ENCODE peak calls at places on chromosomes 16 and 17, in five cellular contexts. N, Z, M, H and A are unnamed samples.

GRCh38 chr16:86343111-86343642 is 167.2 kb upstream of the FOXF1 start:
- DNase-seq in N (no peak), H (no peak), Z (peak), M (no peak), A (peak)

GRCh38 chr17:31197991-31198390 is 99.0 kb downstream of the OMG start:
- DNase-seq in M (no peak), H (no peak), N (no peak), Z (peak), A (no peak)

GRCh38 chr17:64128787-64129514 is 993 bp downstream of the ERN1 start:
- DNase-seq in H (no peak), M (no peak), N (peak), Z (no peak), A (no peak)

GRCh38 chr17:3695723-3696411 is at the start of gene P2RX5:
- DNase-seq in Z (no peak), N (no peak), H (peak), M (no peak), A (peak)

GRCh38 chr17:15092762-15093161 is 172.4 kb downstream of the PMP22 start:
- DNase-seq in M (no peak), Z (peak), N (no peak), H (no peak), A (no peak)

GRCh38 chr16:56744996-56745640 is 15.2 kb downstream of the NUP93 start:
- DNase-seq in Z (no peak), N (no peak), H (peak), M (no peak), A (no peak)

GRCh38 chr17:43006639-43007551 is at the start of gene IFI35:
- DNase-seq in N (peak), M (peak), H (peak), Z (peak), A (no peak)

GRCh38 chr17:78997231-78997741 is 12.3 kb downstream of the CANT1 start:
- DNase-seq in M (no peak), Z (no peak), H (no peak), N (no peak), A (peak)

GRCh38 chr16:8848939-8849391 is 19.8 kb downstream of the CARHSP1 start:
- DNase-seq in N (peak), Z (peak), M (no peak), H (no peak), A (peak)

GRCh38 chr16:4767872-4768548 is 1.0 kb upstream of the ZNF500 start:
- DNase-seq in Z (peak), N (no peak), M (peak), H (no peak), A (no peak)

GRCh38 chr17:59139939-59140338 is 15.0 kb downstream of the SKA2 start:
- DNase-seq in Z (no peak), N (no peak), H (no peak), M (no peak), A (no peak)

GRCh38 chr17:59145571-59146096 is 9.4 kb downstream of the SKA2 start:
- DNase-seq in H (no peak), Z (no peak), M (no peak), N (no peak), A (no peak)

DNA sequence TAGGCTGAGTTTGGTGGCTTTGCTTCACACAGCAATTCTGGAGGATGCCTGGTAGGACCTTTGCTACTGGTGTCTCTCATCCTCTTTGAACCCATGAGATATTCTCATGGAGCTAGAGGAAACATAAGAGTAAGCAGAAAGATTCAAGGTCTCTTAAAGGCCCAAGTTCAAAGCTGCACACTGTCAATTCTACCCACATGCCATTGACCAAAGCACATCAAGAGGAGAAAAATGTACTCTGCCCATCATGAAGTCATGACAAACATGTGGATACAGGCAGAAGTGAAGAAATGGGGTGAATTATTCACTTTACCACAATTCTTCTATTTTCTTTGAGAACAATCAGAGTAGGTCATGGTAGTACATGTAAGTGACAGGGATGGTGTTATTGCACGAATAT is 13.1 kb downstream of the SKA2 start:
- DNase-seq in M (no peak), H (no peak), Z (no peak), N (no peak), A (no peak)
- TF ChIP-seq RCOR1 in M (no peak), H (no peak), Z (no peak), N (no peak), A (no peak)

GRCh38 chr17:82411396-82412053 is 6.6 kb upstream of the HEXD start:
- DNase-seq in N (no peak), H (no peak), M (no peak), Z (no peak), A (no peak)
- TF ChIP-seq RCOR1 in N (no peak), H (no peak), M (no peak), Z (no peak), A (no peak)

GRCh38 chr16:46930861-46931260 is 42.6 kb downstream of the DNAJA2 start:
- DNase-seq in H (no peak), N (no peak), Z (no peak), M (no peak), A (no peak)

GRCh38 chr16:46927273-46927672 is 43.1 kb downstream of the GPT2 start:
- DNase-seq in N (no peak), M (no peak), H (no peak), Z (no peak), A (no peak)

GRCh38 chr16:46926470-46927225 is 42.5 kb downstream of the GPT2 start:
- DNase-seq in M (no peak), H (no peak), Z (no peak), N (no peak), A (no peak)

GRCh38 chr16:46928811-46929210 is 44.6 kb downstream of the GPT2 start:
- DNase-seq in N (no peak), H (no peak), Z (no peak), M (no peak), A (no peak)

DNA sequence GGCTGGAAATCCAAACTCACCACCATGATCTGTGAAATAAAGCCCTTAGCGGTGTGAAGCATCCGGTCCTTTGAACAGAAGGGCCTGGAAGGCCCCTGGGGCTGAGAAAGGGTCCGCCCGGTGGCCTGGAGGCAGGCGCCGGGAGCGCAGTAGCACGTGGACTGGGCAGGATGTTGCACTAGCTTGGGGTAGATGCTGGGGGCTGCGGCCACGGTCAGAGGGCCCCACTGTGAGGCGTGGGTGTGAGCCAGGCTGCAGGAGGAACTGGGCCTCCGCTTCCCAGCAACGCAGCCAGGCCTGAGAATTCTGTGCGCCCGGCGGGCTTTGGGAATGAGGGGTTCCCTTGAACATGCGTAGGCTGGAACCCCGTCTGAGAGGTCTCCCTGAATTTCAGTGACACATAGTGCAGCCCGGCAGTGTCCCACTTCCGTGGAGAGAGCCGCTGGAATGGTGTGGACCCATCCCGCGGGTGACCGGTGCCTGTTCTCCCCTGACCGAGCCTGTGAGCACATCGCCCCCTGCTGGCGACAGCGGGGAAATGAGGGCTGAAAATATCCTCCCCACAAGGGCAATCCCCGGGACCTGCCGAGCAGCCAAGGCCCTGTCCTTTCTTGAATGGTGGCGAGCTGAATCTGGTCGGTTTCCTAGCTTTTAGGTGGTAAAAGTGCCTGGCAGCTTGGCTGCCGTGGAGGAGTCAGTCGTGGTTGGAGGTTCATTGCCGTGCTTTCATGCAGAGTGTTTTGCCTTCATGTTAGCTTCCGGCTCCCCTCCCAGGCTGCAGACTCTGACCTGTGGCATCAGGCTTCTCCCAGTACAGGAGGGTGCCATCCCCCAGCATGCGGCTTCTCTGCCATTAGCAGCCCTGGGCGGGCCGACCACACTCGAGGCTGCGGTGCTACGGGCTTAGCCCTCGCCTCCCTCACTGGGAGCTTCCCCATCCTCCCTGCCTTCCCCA is 43.8 kb downstream of the DNAJA2 start:
- DNase-seq in Z (peak), N (peak), M (no peak), H (peak), A (peak)
- TF ChIP-seq RCOR1 in Z (no peak), N (no peak), M (no peak), H (no peak), A (no peak)

DNA sequence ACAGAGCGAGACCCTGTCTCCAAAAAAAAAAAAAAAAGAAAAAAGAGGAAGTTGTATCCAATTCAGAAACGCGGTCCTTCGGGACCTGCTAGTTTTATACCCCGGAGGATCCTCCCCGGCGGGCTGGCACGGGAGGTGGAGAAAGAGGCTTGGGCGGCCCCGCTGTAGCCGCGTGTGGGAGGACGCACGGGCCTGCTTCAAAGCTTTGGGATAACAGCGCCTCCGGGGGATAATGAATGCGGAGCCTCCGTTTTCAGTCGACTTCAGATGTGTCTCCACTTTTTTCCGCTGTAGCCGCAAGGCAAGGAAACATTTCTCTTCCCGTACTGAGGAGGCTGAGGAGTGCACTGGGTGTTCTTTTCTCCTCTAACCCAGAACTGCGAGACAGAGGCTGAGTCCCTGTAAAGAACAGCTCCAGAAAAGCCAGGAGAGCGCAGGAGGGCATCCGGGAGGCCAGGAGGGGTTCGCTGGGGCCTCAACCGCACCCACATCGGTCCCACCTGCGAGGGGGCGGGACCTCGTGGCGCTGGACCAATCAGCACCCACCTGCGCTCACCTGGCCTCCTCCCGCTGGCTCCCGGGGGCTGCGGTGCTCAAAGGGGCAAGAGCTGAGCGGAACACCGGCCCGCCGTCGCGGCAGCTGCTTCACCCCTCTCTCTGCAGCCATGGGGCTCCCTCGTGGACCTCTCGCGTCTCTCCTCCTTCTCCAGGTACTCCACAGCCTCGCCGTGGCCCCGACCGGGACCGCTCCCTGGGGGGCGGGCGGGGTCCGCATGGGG is at the start of gene CDH3:
- DNase-seq in M (no peak), Z (no peak), H (peak), N (no peak), A (peak)
- TF ChIP-seq RCOR1 in M (no peak), Z (no peak), H (no peak), N (no peak), A (no peak)

DNA sequence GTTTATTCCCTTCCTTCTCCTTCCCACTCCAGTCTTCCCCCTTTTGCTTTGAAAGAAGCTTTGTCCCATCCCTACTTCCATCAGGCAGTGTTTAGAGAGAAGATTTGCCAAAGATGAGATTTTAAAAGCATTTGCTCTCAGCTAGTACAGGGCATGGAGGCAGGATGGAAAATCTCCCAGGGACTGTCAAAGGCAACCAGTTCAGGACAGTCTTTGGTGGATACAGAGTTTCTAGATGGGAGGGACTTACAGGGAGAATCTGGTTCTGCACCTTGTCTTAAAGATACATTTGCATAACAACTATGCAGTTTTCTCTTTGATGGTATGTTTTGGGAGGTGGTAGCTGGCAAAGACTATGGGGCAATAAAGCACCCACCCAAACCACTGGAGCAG is 26.2 kb downstream of the CHD9 start:
- DNase-seq in M (no peak), N (no peak), Z (no peak), H (no peak), A (no peak)
- TF ChIP-seq RCOR1 in M (no peak), N (no peak), Z (no peak), H (no peak), A (no peak)

GRCh38 chr17:80899402-80900268 is 92.0 kb upstream of the CHMP6 start:
- DNase-seq in Z (peak), M (no peak), H (peak), N (peak), A (peak)
- TF ChIP-seq RCOR1 in Z (no peak), M (no peak), H (no peak), N (no peak), A (no peak)

DNA sequence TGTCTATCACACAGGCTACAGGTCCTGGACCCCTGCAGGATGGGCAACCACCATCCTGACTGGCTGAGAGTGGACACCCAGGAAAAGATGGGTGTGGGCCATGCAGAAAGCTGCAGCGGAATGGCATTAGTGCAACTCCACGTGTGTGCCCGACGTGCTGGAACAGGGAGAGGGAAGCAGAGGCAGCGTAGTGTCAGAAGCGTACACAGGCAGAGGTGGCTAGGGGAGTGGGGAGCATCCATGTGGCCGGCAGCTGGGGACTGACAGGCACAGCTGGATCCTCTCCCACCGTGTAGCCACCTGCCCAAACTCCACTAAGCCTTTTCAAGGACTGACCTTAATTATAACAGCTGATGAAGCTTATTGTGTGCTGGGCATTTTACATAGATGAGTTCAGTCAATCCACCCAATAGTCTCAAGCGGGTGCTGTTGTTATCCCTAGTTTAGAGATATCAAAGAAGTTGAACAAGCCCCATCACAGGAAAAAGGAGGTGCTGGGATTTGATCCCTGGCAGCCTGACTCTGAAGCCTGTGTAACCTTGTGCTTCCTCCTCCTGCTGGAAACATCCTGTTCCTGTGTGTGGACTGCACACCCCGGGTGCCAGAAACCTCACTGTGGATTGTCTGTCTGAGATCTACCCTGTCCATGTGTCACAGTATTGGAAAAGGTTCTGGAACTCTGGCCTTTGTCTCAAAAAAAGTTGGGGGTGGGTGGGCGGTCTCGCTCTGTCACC is 114.0 kb downstream of the PRKCA start:
- DNase-seq in H (no peak), N (no peak), Z (no peak), M (no peak), A (no peak)
- TF ChIP-seq RCOR1 in H (no peak), N (no peak), Z (no peak), M (no peak), A (no peak)